ENCODE peak calls at places on chromosomes 12 and 14, in six cellular contexts. One of them, this sample, is unnamed.

GRCh38 chr14:21090940-21091663 is 7.4 kb downstream of the ZNF219 start:
- DNase-seq in activated CD8-positive, alpha-beta T cell treated with anti-CD3 and anti-CD28 coated beads for 36 hours: no peak
- DNase-seq in brain microvascular endothelial cell: no peak
- DNase-seq in heart left ventricle: no peak
- DNase-seq in CD14-positive monocyte: no peak
- DNase-seq in transverse colon: no peak
- DNase-seq in this sample: no peak

GRCh38 chr12:20415013-20415412 is 46.7 kb downstream of the PDE3A start:
- DNase-seq in activated CD8-positive, alpha-beta T cell treated with anti-CD3 and anti-CD28 coated beads for 36 hours: no peak
- DNase-seq in brain microvascular endothelial cell: peak
- DNase-seq in heart left ventricle: peak
- DNase-seq in CD14-positive monocyte: no peak
- DNase-seq in transverse colon: no peak
- DNase-seq in this sample: no peak

GRCh38 chr12:58453306-58453705 is 467.0 kb downstream of the LRIG3 start:
- DNase-seq in activated CD8-positive, alpha-beta T cell treated with anti-CD3 and anti-CD28 coated beads for 36 hours: no peak
- DNase-seq in brain microvascular endothelial cell: no peak
- DNase-seq in heart left ventricle: no peak
- DNase-seq in CD14-positive monocyte: no peak
- DNase-seq in transverse colon: no peak
- DNase-seq in this sample: no peak

GRCh38 chr12:11901687-11902524 is 168.8 kb upstream of the BCL2L14 start:
- DNase-seq in activated CD8-positive, alpha-beta T cell treated with anti-CD3 and anti-CD28 coated beads for 36 hours: peak
- DNase-seq in brain microvascular endothelial cell: no peak
- DNase-seq in heart left ventricle: no peak
- DNase-seq in CD14-positive monocyte: no peak
- DNase-seq in transverse colon: no peak
- DNase-seq in this sample: no peak

GRCh38 chr12:52903855-52904508 is 894 bp downstream of the KRT8 start:
- DNase-seq in activated CD8-positive, alpha-beta T cell treated with anti-CD3 and anti-CD28 coated beads for 36 hours: peak
- DNase-seq in brain microvascular endothelial cell: no peak
- DNase-seq in heart left ventricle: peak
- DNase-seq in CD14-positive monocyte: no peak
- DNase-seq in transverse colon: no peak
- DNase-seq in this sample: peak

GRCh38 chr12:68470664-68471328 is 138.6 kb upstream of the MDM1 start:
- DNase-seq in activated CD8-positive, alpha-beta T cell treated with anti-CD3 and anti-CD28 coated beads for 36 hours: no peak
- DNase-seq in brain microvascular endothelial cell: no peak
- DNase-seq in heart left ventricle: no peak
- DNase-seq in CD14-positive monocyte: no peak
- DNase-seq in transverse colon: no peak
- DNase-seq in this sample: no peak

GRCh38 chr12:122336015-122336946 is 70.0 kb upstream of the VPS33A start:
- DNase-seq in activated CD8-positive, alpha-beta T cell treated with anti-CD3 and anti-CD28 coated beads for 36 hours: peak
- DNase-seq in brain microvascular endothelial cell: no peak
- DNase-seq in heart left ventricle: no peak
- DNase-seq in CD14-positive monocyte: no peak
- DNase-seq in transverse colon: peak
- DNase-seq in this sample: peak

GRCh38 chr12:4664111-4664510 is 15.2 kb downstream of the NDUFA9 start:
- DNase-seq in activated CD8-positive, alpha-beta T cell treated with anti-CD3 and anti-CD28 coated beads for 36 hours: no peak
- DNase-seq in brain microvascular endothelial cell: peak
- DNase-seq in heart left ventricle: no peak
- DNase-seq in CD14-positive monocyte: no peak
- DNase-seq in transverse colon: no peak
- DNase-seq in this sample: no peak

GRCh38 chr12:47777151-47777550 is 4.1 kb downstream of the SLC48A1 start:
- DNase-seq in activated CD8-positive, alpha-beta T cell treated with anti-CD3 and anti-CD28 coated beads for 36 hours: no peak
- DNase-seq in brain microvascular endothelial cell: no peak
- DNase-seq in heart left ventricle: no peak
- DNase-seq in CD14-positive monocyte: no peak
- DNase-seq in transverse colon: no peak
- DNase-seq in this sample: no peak

GRCh38 chr14:103716091-103716801 is 636 bp downstream of the ZFYVE21 start:
- DNase-seq in activated CD8-positive, alpha-beta T cell treated with anti-CD3 and anti-CD28 coated beads for 36 hours: peak
- DNase-seq in brain microvascular endothelial cell: no peak
- DNase-seq in heart left ventricle: peak
- DNase-seq in CD14-positive monocyte: no peak
- DNase-seq in transverse colon: peak
- DNase-seq in this sample: peak

GRCh38 chr12:6069452-6070093 is 54.9 kb downstream of the VWF start:
- DNase-seq in activated CD8-positive, alpha-beta T cell treated with anti-CD3 and anti-CD28 coated beads for 36 hours: peak
- DNase-seq in brain microvascular endothelial cell: peak
- DNase-seq in heart left ventricle: no peak
- DNase-seq in CD14-positive monocyte: peak
- DNase-seq in transverse colon: no peak
- DNase-seq in this sample: no peak

GRCh38 chr12:96487214-96487613 is 2.2 kb upstream of the CFAP54 start:
- DNase-seq in activated CD8-positive, alpha-beta T cell treated with anti-CD3 and anti-CD28 coated beads for 36 hours: no peak
- DNase-seq in brain microvascular endothelial cell: peak
- DNase-seq in heart left ventricle: no peak
- DNase-seq in CD14-positive monocyte: no peak
- DNase-seq in transverse colon: no peak
- DNase-seq in this sample: no peak

GRCh38 chr12:82874935-82875334 is 188.2 kb downstream of the TMTC2 start:
- DNase-seq in activated CD8-positive, alpha-beta T cell treated with anti-CD3 and anti-CD28 coated beads for 36 hours: no peak
- DNase-seq in brain microvascular endothelial cell: peak
- DNase-seq in heart left ventricle: no peak
- DNase-seq in CD14-positive monocyte: no peak
- DNase-seq in transverse colon: no peak
- DNase-seq in this sample: no peak

GRCh38 chr12:92139634-92140555 is 5.8 kb downstream of the BTG1 start:
- DNase-seq in activated CD8-positive, alpha-beta T cell treated with anti-CD3 and anti-CD28 coated beads for 36 hours: no peak
- DNase-seq in brain microvascular endothelial cell: no peak
- DNase-seq in heart left ventricle: no peak
- DNase-seq in CD14-positive monocyte: no peak
- DNase-seq in transverse colon: no peak
- DNase-seq in this sample: no peak

GRCh38 chr14:59061292-59061691 is 127.2 kb upstream of the DAAM1 start:
- DNase-seq in activated CD8-positive, alpha-beta T cell treated with anti-CD3 and anti-CD28 coated beads for 36 hours: no peak
- DNase-seq in brain microvascular endothelial cell: no peak
- DNase-seq in heart left ventricle: no peak
- DNase-seq in CD14-positive monocyte: no peak
- DNase-seq in transverse colon: no peak
- DNase-seq in this sample: no peak

GRCh38 chr12:20950248-20950647 is 139.7 kb downstream of the SLCO1B3 start:
- DNase-seq in activated CD8-positive, alpha-beta T cell treated with anti-CD3 and anti-CD28 coated beads for 36 hours: no peak
- DNase-seq in brain microvascular endothelial cell: peak
- DNase-seq in heart left ventricle: no peak
- DNase-seq in CD14-positive monocyte: no peak
- DNase-seq in transverse colon: no peak
- DNase-seq in this sample: peak

GRCh38 chr12:109544955-109545531 is 28.3 kb downstream of the MMAB start:
- DNase-seq in activated CD8-positive, alpha-beta T cell treated with anti-CD3 and anti-CD28 coated beads for 36 hours: no peak
- DNase-seq in brain microvascular endothelial cell: no peak
- DNase-seq in heart left ventricle: no peak
- DNase-seq in CD14-positive monocyte: no peak
- DNase-seq in transverse colon: no peak
- DNase-seq in this sample: no peak

GRCh38 chr12:32181498-32182175 is 75.0 kb downstream of the BICD1 start:
- DNase-seq in activated CD8-positive, alpha-beta T cell treated with anti-CD3 and anti-CD28 coated beads for 36 hours: no peak
- DNase-seq in brain microvascular endothelial cell: no peak
- DNase-seq in heart left ventricle: no peak
- DNase-seq in CD14-positive monocyte: no peak
- DNase-seq in transverse colon: no peak
- DNase-seq in this sample: no peak

GRCh38 chr12:108788911-108789310 is 57.6 kb upstream of the CORO1C start:
- DNase-seq in activated CD8-positive, alpha-beta T cell treated with anti-CD3 and anti-CD28 coated beads for 36 hours: no peak
- DNase-seq in brain microvascular endothelial cell: no peak
- DNase-seq in heart left ventricle: no peak
- DNase-seq in CD14-positive monocyte: no peak
- DNase-seq in transverse colon: no peak
- DNase-seq in this sample: no peak

GRCh38 chr12:123916729-123917128 is 55.9 kb downstream of the CCDC92 start:
- DNase-seq in activated CD8-positive, alpha-beta T cell treated with anti-CD3 and anti-CD28 coated beads for 36 hours: peak
- DNase-seq in brain microvascular endothelial cell: no peak
- DNase-seq in heart left ventricle: no peak
- DNase-seq in CD14-positive monocyte: no peak
- DNase-seq in transverse colon: no peak
- DNase-seq in this sample: no peak

GRCh38 chr12:14365294-14366210 is at the start of gene ATF7IP:
- DNase-seq in activated CD8-positive, alpha-beta T cell treated with anti-CD3 and anti-CD28 coated beads for 36 hours: peak
- DNase-seq in brain microvascular endothelial cell: peak
- DNase-seq in heart left ventricle: peak
- DNase-seq in CD14-positive monocyte: peak
- DNase-seq in transverse colon: peak
- DNase-seq in this sample: peak

GRCh38 chr14:95993768-95994592 is 45.2 kb upstream of the C14orf132 start:
- DNase-seq in activated CD8-positive, alpha-beta T cell treated with anti-CD3 and anti-CD28 coated beads for 36 hours: peak
- DNase-seq in brain microvascular endothelial cell: peak
- DNase-seq in heart left ventricle: peak
- DNase-seq in CD14-positive monocyte: no peak
- DNase-seq in transverse colon: no peak
- DNase-seq in this sample: peak

GRCh38 chr12:32134144-32134888 is 27.7 kb downstream of the BICD1 start:
- DNase-seq in activated CD8-positive, alpha-beta T cell treated with anti-CD3 and anti-CD28 coated beads for 36 hours: peak
- DNase-seq in brain microvascular endothelial cell: peak
- DNase-seq in heart left ventricle: no peak
- DNase-seq in CD14-positive monocyte: no peak
- DNase-seq in transverse colon: peak
- DNase-seq in this sample: peak

GRCh38 chr12:61546296-61546695 is 713.9 kb upstream of the USP15 start:
- DNase-seq in activated CD8-positive, alpha-beta T cell treated with anti-CD3 and anti-CD28 coated beads for 36 hours: no peak
- DNase-seq in brain microvascular endothelial cell: peak
- DNase-seq in heart left ventricle: no peak
- DNase-seq in CD14-positive monocyte: no peak
- DNase-seq in transverse colon: no peak
- DNase-seq in this sample: no peak

GRCh38 chr12:16150290-16150689 is 127.2 kb downstream of the SLC15A5 start:
- DNase-seq in activated CD8-positive, alpha-beta T cell treated with anti-CD3 and anti-CD28 coated beads for 36 hours: no peak
- DNase-seq in brain microvascular endothelial cell: no peak
- DNase-seq in heart left ventricle: no peak
- DNase-seq in CD14-positive monocyte: no peak
- DNase-seq in transverse colon: no peak
- DNase-seq in this sample: no peak

GRCh38 chr14:57066887-57067513 is 201.7 kb downstream of the EXOC5 start:
- DNase-seq in activated CD8-positive, alpha-beta T cell treated with anti-CD3 and anti-CD28 coated beads for 36 hours: peak
- DNase-seq in brain microvascular endothelial cell: peak
- DNase-seq in heart left ventricle: no peak
- DNase-seq in CD14-positive monocyte: no peak
- DNase-seq in transverse colon: peak
- DNase-seq in this sample: peak

GRCh38 chr14:21431126-21431525 is 24.8 kb downstream of the CHD8 start:
- DNase-seq in activated CD8-positive, alpha-beta T cell treated with anti-CD3 and anti-CD28 coated beads for 36 hours: no peak
- DNase-seq in brain microvascular endothelial cell: no peak
- DNase-seq in heart left ventricle: no peak
- DNase-seq in CD14-positive monocyte: no peak
- DNase-seq in transverse colon: no peak
- DNase-seq in this sample: no peak

GRCh38 chr14:68634874-68635601 is 157.8 kb downstream of the ZFP36L1 start:
- DNase-seq in activated CD8-positive, alpha-beta T cell treated with anti-CD3 and anti-CD28 coated beads for 36 hours: no peak
- DNase-seq in brain microvascular endothelial cell: no peak
- DNase-seq in heart left ventricle: no peak
- DNase-seq in CD14-positive monocyte: no peak
- DNase-seq in transverse colon: no peak
- DNase-seq in this sample: no peak

GRCh38 chr14:68636597-68636996 is 156.3 kb downstream of the ZFP36L1 start:
- DNase-seq in activated CD8-positive, alpha-beta T cell treated with anti-CD3 and anti-CD28 coated beads for 36 hours: no peak
- DNase-seq in brain microvascular endothelial cell: no peak
- DNase-seq in heart left ventricle: no peak
- DNase-seq in CD14-positive monocyte: no peak
- DNase-seq in transverse colon: no peak
- DNase-seq in this sample: no peak

GRCh38 chr14:68632591-68632895 is 160.3 kb downstream of the ZFP36L1 start:
- DNase-seq in activated CD8-positive, alpha-beta T cell treated with anti-CD3 and anti-CD28 coated beads for 36 hours: no peak
- DNase-seq in brain microvascular endothelial cell: no peak
- DNase-seq in heart left ventricle: no peak
- DNase-seq in CD14-positive monocyte: no peak
- DNase-seq in transverse colon: no peak
- DNase-seq in this sample: no peak

GRCh38 chr14:68633131-68633991 is 159.5 kb downstream of the ZFP36L1 start:
- DNase-seq in activated CD8-positive, alpha-beta T cell treated with anti-CD3 and anti-CD28 coated beads for 36 hours: no peak
- DNase-seq in brain microvascular endothelial cell: no peak
- DNase-seq in heart left ventricle: peak
- DNase-seq in CD14-positive monocyte: no peak
- DNase-seq in transverse colon: no peak
- DNase-seq in this sample: no peak

GRCh38 chr14:68634346-68634745 is 158.5 kb downstream of the ZFP36L1 start:
- DNase-seq in activated CD8-positive, alpha-beta T cell treated with anti-CD3 and anti-CD28 coated beads for 36 hours: no peak
- DNase-seq in brain microvascular endothelial cell: no peak
- DNase-seq in heart left ventricle: no peak
- DNase-seq in CD14-positive monocyte: no peak
- DNase-seq in transverse colon: no peak
- DNase-seq in this sample: no peak
- TF ChIP-seq CTCF in activated CD8-positive, alpha-beta T cell treated with anti-CD3 and anti-CD28 coated beads for 36 hours: no peak
- TF ChIP-seq CTCF in brain microvascular endothelial cell: no peak
- TF ChIP-seq CTCF in heart left ventricle: no peak
- TF ChIP-seq CTCF in CD14-positive monocyte: no peak
- TF ChIP-seq CTCF in transverse colon: no peak
- TF ChIP-seq CTCF in this sample: no peak

GRCh38 chr12:131836193-131836592 is 8.0 kb downstream of the MMP17 start:
- DNase-seq in activated CD8-positive, alpha-beta T cell treated with anti-CD3 and anti-CD28 coated beads for 36 hours: no peak
- DNase-seq in brain microvascular endothelial cell: no peak
- DNase-seq in heart left ventricle: no peak
- DNase-seq in CD14-positive monocyte: no peak
- DNase-seq in transverse colon: no peak
- DNase-seq in this sample: no peak
- TF ChIP-seq CTCF in activated CD8-positive, alpha-beta T cell treated with anti-CD3 and anti-CD28 coated beads for 36 hours: peak
- TF ChIP-seq CTCF in brain microvascular endothelial cell: peak
- TF ChIP-seq CTCF in heart left ventricle: peak
- TF ChIP-seq CTCF in CD14-positive monocyte: peak
- TF ChIP-seq CTCF in transverse colon: no peak
- TF ChIP-seq CTCF in this sample: peak

DNA sequence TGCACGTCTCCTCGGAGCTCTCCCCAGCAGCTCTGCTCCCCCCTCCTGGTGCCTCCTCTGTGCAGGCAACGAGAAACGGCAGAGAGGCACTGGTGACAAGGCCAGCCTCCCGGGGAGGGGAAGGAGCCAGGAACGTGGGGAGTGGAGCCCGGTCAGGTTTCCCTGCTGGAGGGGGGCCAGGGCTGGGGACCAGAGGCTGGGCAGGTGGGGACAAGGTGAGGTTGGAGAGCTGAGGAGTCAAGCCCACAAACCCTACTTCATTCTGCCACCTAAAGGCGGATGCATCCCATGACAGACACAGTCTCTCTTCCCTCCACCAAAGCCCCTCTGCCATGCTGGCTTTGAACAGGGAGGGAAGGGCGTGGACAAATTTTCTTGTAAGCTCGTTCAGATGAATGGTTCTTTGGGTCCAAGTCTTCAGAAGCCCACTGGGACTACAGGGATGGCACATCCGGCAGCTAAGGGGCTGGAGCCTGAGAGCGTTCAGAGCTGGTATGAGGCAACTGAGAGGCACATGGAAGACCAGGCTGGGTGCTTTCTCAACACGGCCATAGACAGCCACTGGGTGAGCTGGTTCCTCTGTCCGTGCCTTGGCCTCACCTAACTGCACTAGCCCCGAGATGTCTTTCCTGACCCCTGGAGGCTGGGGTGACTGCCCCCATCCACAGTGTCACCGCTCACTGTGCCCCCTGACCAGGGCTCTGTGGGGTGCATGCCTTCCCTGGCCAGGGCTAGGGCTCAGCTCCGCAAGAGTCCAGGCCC is 105.9 kb downstream of the RBM19 start:
- DNase-seq in activated CD8-positive, alpha-beta T cell treated with anti-CD3 and anti-CD28 coated beads for 36 hours: no peak
- DNase-seq in brain microvascular endothelial cell: no peak
- DNase-seq in heart left ventricle: no peak
- DNase-seq in CD14-positive monocyte: no peak
- DNase-seq in transverse colon: no peak
- DNase-seq in this sample: no peak
- TF ChIP-seq CTCF in activated CD8-positive, alpha-beta T cell treated with anti-CD3 and anti-CD28 coated beads for 36 hours: no peak
- TF ChIP-seq CTCF in brain microvascular endothelial cell: no peak
- TF ChIP-seq CTCF in heart left ventricle: no peak
- TF ChIP-seq CTCF in CD14-positive monocyte: no peak
- TF ChIP-seq CTCF in transverse colon: no peak
- TF ChIP-seq CTCF in this sample: no peak

GRCh38 chr14:82447586-82447985 is 913.9 kb upstream of the SEL1L start:
- DNase-seq in activated CD8-positive, alpha-beta T cell treated with anti-CD3 and anti-CD28 coated beads for 36 hours: no peak
- DNase-seq in brain microvascular endothelial cell: no peak
- DNase-seq in heart left ventricle: no peak
- DNase-seq in CD14-positive monocyte: no peak
- DNase-seq in transverse colon: no peak
- DNase-seq in this sample: no peak
- TF ChIP-seq CTCF in activated CD8-positive, alpha-beta T cell treated with anti-CD3 and anti-CD28 coated beads for 36 hours: no peak
- TF ChIP-seq CTCF in brain microvascular endothelial cell: no peak
- TF ChIP-seq CTCF in heart left ventricle: no peak
- TF ChIP-seq CTCF in CD14-positive monocyte: no peak
- TF ChIP-seq CTCF in transverse colon: no peak
- TF ChIP-seq CTCF in this sample: no peak

This sample was measured in GM13977.